ENCODE peak calls at places on chromosomes 16 and 17, in five cellular contexts. W, P, G, Z and D are unnamed samples.
A peak's percentile ranks its signal among the peaks of the same experiment; 100 is the strongest.

GRCh38 chr17:33404070-33404770 is 111.1 kb upstream of the ASIC2 start:
- DNase-seq in W (no peak), P (no peak), G (no peak), Z (no peak), D (no peak)

GRCh38 chr17:1847191-1847590 is 17.4 kb downstream of the RPA1 start:
- DNase-seq in W (no peak), P (no peak), G (no peak), Z (no peak), D (no peak)

GRCh38 chr17:63774141-63774981 is at the start of gene DDX42:
- DNase-seq in W (peak; percentile 89), P (peak; percentile 48), G (no peak), Z (no peak), D (peak; percentile 44)

GRCh38 chr16:58042001-58042885 is 16.7 kb downstream of the MMP15 start:
- DNase-seq in W (no peak), P (no peak), G (no peak), Z (no peak), D (no peak)

GRCh38 chr17:78323821-78324390 is 36.0 kb downstream of the SOCS3 start:
- DNase-seq in W (no peak), P (no peak), G (no peak), Z (no peak), D (no peak)

GRCh38 chr17:40374965-40375498 is 10.5 kb upstream of the GJD3 start:
- DNase-seq in W (no peak), P (peak; percentile 13), G (no peak), Z (no peak), D (no peak)

GRCh38 chr17:19672009-19672837 is 23.7 kb downstream of the ALDH3A2 start:
- DNase-seq in W (no peak), P (no peak), G (no peak), Z (no peak), D (no peak)

GRCh38 chr17:1126801-1127550 is 52.8 kb downstream of the ABR start:
- DNase-seq in W (no peak), P (no peak), G (no peak), Z (no peak), D (no peak)

GRCh38 chr16:74570412-74571301 is 36.3 kb downstream of the GLG1 start:
- DNase-seq in W (no peak), P (no peak), G (no peak), Z (no peak), D (no peak)

GRCh38 chr16:30096862-30097563 is 1.0 kb upstream of the YPEL3 start:
- DNase-seq in W (no peak), P (no peak), G (no peak), Z (peak; percentile 15), D (no peak)

GRCh38 chr17:66087073-66087472 is 104.9 kb downstream of the CEP112 start:
- DNase-seq in W (no peak), P (no peak), G (no peak), Z (no peak), D (no peak)

GRCh38 chr17:73091770-73092517 is 544 bp downstream of the SLC39A11 start:
- DNase-seq in W (no peak), P (peak; percentile 32), G (no peak), Z (peak; percentile 61), D (no peak)

GRCh38 chr16:77336637-77337036 is 98.2 kb downstream of the ADAMTS18 start:
- DNase-seq in W (no peak), P (no peak), G (peak; percentile 15), Z (no peak), D (peak; percentile 21)

DNA sequence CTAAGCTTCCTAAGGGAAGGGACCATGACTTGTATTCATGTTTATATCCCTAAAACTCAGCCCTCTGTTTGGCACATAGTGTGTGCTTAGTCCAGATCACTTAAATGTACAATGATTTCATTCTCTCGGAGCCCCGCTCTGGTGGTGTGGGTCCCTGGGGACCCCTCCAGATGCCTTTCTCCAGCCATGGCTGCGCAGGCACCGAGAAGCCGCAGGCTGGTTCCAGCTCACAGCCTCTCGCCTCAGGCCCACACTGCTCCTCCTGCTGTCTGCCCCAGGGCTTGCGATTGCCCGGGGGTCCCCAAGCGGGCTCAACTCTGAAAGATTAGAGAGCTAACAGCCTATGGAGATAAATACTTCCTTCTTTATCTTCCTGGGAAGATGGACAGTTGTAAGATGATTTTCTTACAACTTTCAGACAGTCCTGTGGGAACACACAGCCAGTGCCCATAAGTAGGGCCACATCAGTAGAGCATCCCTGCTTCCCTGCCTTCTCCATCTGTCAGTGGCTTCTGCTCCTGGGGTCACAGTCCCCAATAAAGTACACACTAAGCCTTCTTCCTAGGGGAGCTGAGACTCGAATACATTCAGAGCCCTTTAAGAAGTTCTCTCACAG is 66.2 kb downstream of the CENPV start:
- DNase-seq in W (no peak), P (no peak), G (no peak), Z (no peak), D (peak; percentile 56)
- H3K4me3 ChIP-seq in W (no peak overlapping the region), P (no peak overlapping the region), G (no peak overlapping the region), Z (no peak overlapping the region), D (no peak overlapping the region)

DNA sequence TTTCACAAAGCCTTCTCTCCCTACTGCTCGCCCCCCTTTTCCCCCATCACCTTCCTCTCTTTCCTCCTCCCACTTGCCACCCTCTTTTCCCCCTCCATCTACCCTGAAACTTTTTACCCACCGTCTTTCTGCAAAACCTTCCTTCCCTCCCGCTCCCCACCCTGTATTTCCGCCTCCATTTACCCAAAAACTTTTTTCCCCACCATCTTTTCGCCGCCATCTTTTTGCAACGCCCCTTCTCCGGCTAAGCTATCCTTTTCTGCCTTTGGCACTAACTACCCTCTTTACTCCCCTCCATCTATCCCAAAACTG is 205.2 kb upstream of the WSB1 start:
- DNase-seq in W (no peak), P (no peak), G (no peak), Z (no peak), D (no peak)
- H3K27ac ChIP-seq in W (no peak overlapping the region), P (no peak overlapping the region), G (no peak overlapping the region), Z (no peak overlapping the region), D (no peak overlapping the region)

GRCh38 chr17:49760296-49760695 is 3.6 kb downstream of the FAM117A start:
- DNase-seq in W (no peak), P (no peak), G (no peak), Z (no peak), D (no peak)

GRCh38 chr17:49764559-49765180 is 739 bp upstream of the FAM117A start:
- DNase-seq in W (no peak), P (no peak), G (no peak), Z (no peak), D (no peak)

GRCh38 chr17:49763735-49764558 is at the start of gene FAM117A:
- DNase-seq in W (peak; percentile 97), P (peak; percentile 99), G (peak; percentile 98), Z (peak; percentile 99), D (peak; percentile 99)

GRCh38 chr17:49760909-49761558 is 2.9 kb downstream of the FAM117A start:
- DNase-seq in W (no peak), P (no peak), G (no peak), Z (no peak), D (no peak)

DNA sequence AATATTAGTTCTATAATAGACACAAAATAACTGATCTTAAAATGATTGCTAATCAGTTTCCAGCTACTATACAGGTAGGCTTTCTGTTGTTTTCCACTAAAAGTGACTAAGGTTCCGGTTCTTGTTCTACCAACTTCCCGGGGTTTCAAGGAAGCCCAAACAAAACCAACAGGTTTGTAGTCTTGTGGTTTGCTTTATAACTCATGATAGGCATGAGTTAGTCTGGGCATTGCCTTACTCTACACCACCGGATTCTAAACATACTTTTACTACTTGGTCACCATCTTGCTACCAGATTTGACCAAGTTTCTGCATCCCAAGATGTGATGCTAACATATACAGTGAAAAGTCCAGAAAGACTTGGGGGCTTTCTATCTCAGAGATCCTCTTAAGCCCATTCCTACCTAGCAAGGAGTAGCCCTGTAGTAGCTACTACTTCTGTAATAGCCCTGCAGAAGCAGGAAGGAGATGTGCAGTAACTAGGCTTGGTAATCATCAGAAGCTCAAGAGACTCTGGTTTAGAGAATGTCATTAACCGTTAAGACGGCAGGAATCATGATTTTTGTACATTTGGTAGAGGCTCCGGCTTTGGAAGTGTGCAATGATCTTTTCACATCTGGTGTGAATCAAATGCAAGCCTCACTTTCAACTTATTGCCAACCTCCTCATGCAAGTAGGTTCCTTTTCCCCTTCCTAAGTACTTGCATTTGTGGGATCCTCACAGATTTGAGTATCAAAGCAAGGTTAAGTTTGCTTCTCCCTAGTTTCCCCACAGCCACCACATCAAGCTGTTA is 1.6 kb downstream of the FAM117A start:
- DNase-seq in W (no peak), P (no peak), G (no peak), Z (peak; percentile 79), D (no peak)
- H3K4me3 ChIP-seq in W (peak overlapping the region; percentile 72), P (no peak overlapping the region), G (peak overlapping the region; percentile 79), Z (peak overlapping the region; percentile 58), D (no peak overlapping the region)

GRCh38 chr16:87924041-87924851 is 12.1 kb downstream of the CA5A start:
- DNase-seq in W (no peak), P (no peak), G (no peak), Z (peak; percentile 56), D (no peak)
- H3K27ac ChIP-seq in W (no peak overlapping the region), P (no peak overlapping the region), G (no peak overlapping the region), Z (no peak overlapping the region), D (no peak overlapping the region)

DNA sequence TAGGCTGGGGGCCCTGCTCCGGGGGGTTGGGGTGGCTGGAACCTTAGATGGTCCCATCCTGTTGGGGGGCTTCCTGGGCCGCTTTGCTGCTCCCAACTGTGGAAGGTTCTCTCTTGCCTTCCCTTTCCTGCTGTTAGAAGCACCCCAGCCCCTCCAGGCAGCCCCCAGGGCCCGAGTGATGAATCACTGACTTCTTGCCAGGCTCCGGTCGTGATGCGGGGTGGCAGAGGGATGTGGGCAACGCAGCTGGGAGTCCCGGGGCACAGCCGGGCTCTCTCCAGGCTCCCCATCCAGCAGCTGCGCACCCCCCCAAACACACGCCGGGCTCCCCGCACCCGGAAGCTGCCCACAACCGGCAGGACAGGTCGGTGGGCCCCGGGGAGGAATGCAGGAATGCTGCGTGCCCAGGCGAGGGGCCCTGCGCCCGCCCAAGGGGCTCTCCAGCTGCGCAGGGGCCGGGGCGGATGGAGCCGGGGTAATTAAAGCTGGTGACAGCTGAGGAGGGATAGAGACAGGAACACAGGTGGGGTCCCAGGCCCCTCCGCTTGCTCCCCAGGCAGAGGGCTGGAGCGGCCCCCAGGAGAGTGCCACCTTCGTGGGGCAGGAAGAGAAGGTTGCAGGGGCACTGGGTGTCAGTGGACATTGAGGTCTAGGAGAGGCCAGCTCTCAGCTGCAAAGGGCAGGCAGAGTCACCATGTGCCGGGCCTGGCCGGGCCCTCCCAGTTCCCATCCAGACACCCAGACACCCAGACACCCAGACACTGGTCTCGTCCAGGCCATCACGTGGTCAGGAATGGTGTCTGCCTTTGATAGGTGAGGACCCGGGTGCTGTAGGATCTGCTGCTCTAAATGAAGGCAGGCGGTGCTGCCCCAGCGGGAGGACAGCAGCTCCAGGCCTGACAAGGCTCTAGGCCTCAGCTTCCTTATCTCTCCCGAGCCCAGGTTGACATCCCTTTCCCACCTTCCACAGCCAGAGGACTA is 15.0 kb upstream of the SLC38A10 start:
- DNase-seq in W (no peak), P (no peak), G (no peak), Z (no peak), D (no peak)
- H3K4me3 ChIP-seq in W (peak overlapping the region; percentile 17), P (no peak overlapping the region), G (no peak overlapping the region), Z (no peak overlapping the region), D (no peak overlapping the region)

DNA sequence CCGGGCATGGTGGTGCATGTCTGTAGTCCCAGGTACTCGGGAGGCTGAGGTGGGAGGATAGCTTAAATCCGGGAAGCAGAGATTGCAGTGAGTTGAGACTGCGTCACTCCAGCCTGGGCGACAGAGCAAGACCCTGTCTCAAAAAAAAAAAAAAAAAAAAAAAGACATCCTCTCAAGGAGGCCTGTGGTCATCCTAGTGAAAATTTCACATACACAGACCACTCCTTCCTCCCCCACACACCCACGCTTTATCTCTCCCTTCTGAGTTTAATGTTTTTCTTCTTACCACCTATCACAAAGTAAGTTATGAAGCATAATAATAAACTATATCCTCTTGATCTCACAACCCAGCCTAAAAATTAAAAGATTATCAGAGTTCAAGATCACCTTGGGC is 1.3 kb upstream of the NOL11 start:
- DNase-seq in W (no peak), P (peak; percentile 18), G (no peak), Z (no peak), D (no peak)
- H3K27ac ChIP-seq in W (no peak overlapping the region), P (no peak overlapping the region), G (no peak overlapping the region), Z (no peak overlapping the region), D (no peak overlapping the region)